ENCODE peak calls at places on chromosomes 12 and 14, in six cellular contexts. One of them, this sample, is unnamed.

GRCh38 chr12:78194448-78194847 is 363.8 kb downstream of the NAV3 start:
- DNase-seq in activated CD4-positive, alpha-beta T cell treated with anti-CD3 and anti-CD28 coated beads, Interleukin-2, amount 50 U/mL, for 1 hour: no peak
- DNase-seq in GM19239: no peak
- DNase-seq in ureter: no peak
- DNase-seq in HFFc6: peak; percentile 88
- DNase-seq in progenitor cell of endocrine pancreas: no peak
- DNase-seq in this sample: no peak

GRCh38 chr12:123115409-123116111 is 35.3 kb downstream of the PITPNM2 start:
- DNase-seq in activated CD4-positive, alpha-beta T cell treated with anti-CD3 and anti-CD28 coated beads, Interleukin-2, amount 50 U/mL, for 1 hour: peak; percentile 20
- DNase-seq in GM19239: no peak
- DNase-seq in ureter: peak; percentile 66
- DNase-seq in HFFc6: peak; percentile 96
- DNase-seq in progenitor cell of endocrine pancreas: no peak
- DNase-seq in this sample: no peak

GRCh38 chr14:50658203-50658602 is 9.9 kb downstream of the SAV1 start:
- DNase-seq in activated CD4-positive, alpha-beta T cell treated with anti-CD3 and anti-CD28 coated beads, Interleukin-2, amount 50 U/mL, for 1 hour: no peak
- DNase-seq in GM19239: no peak
- DNase-seq in ureter: no peak
- DNase-seq in HFFc6: peak; percentile 53
- DNase-seq in progenitor cell of endocrine pancreas: no peak
- DNase-seq in this sample: no peak

GRCh38 chr12:127810026-127810425 is 456.9 kb upstream of the TMEM132C start:
- DNase-seq in activated CD4-positive, alpha-beta T cell treated with anti-CD3 and anti-CD28 coated beads, Interleukin-2, amount 50 U/mL, for 1 hour: no peak
- DNase-seq in GM19239: no peak
- DNase-seq in ureter: no peak
- DNase-seq in HFFc6: peak; percentile 66
- DNase-seq in progenitor cell of endocrine pancreas: no peak
- DNase-seq in this sample: no peak

GRCh38 chr12:51676875-51677274 is 85.8 kb downstream of the SCN8A start:
- DNase-seq in activated CD4-positive, alpha-beta T cell treated with anti-CD3 and anti-CD28 coated beads, Interleukin-2, amount 50 U/mL, for 1 hour: no peak
- DNase-seq in GM19239: no peak
- DNase-seq in ureter: no peak
- DNase-seq in HFFc6: no peak
- DNase-seq in progenitor cell of endocrine pancreas: no peak
- DNase-seq in this sample: no peak

GRCh38 chr14:68444449-68445168 is 348.3 kb downstream of the ZFP36L1 start:
- DNase-seq in activated CD4-positive, alpha-beta T cell treated with anti-CD3 and anti-CD28 coated beads, Interleukin-2, amount 50 U/mL, for 1 hour: no peak
- DNase-seq in GM19239: no peak
- DNase-seq in ureter: no peak
- DNase-seq in HFFc6: no peak
- DNase-seq in progenitor cell of endocrine pancreas: no peak
- DNase-seq in this sample: no peak

GRCh38 chr12:111616177-111616623 is 17.1 kb upstream of the ATXN2 start:
- DNase-seq in activated CD4-positive, alpha-beta T cell treated with anti-CD3 and anti-CD28 coated beads, Interleukin-2, amount 50 U/mL, for 1 hour: no peak
- DNase-seq in GM19239: no peak
- DNase-seq in ureter: no peak
- DNase-seq in HFFc6: no peak
- DNase-seq in progenitor cell of endocrine pancreas: no peak
- DNase-seq in this sample: no peak

GRCh38 chr12:52603314-52603713 is 2.1 kb upstream of the KRT72 start:
- DNase-seq in activated CD4-positive, alpha-beta T cell treated with anti-CD3 and anti-CD28 coated beads, Interleukin-2, amount 50 U/mL, for 1 hour: peak; percentile 32
- DNase-seq in GM19239: no peak
- DNase-seq in ureter: no peak
- DNase-seq in HFFc6: no peak
- DNase-seq in progenitor cell of endocrine pancreas: no peak
- DNase-seq in this sample: no peak

GRCh38 chr12:47102845-47103666 is 23.3 kb upstream of the AMIGO2 start:
- DNase-seq in activated CD4-positive, alpha-beta T cell treated with anti-CD3 and anti-CD28 coated beads, Interleukin-2, amount 50 U/mL, for 1 hour: no peak
- DNase-seq in GM19239: no peak
- DNase-seq in ureter: peak; percentile 66
- DNase-seq in HFFc6: peak; percentile 98
- DNase-seq in progenitor cell of endocrine pancreas: no peak
- DNase-seq in this sample: no peak

GRCh38 chr14:60632777-60633176 is 16.5 kb downstream of the SIX1 start:
- DNase-seq in activated CD4-positive, alpha-beta T cell treated with anti-CD3 and anti-CD28 coated beads, Interleukin-2, amount 50 U/mL, for 1 hour: no peak
- DNase-seq in GM19239: no peak
- DNase-seq in ureter: no peak
- DNase-seq in HFFc6: no peak
- DNase-seq in progenitor cell of endocrine pancreas: no peak
- DNase-seq in this sample: no peak

GRCh38 chr12:87982208-87982607 is 47.0 kb downstream of the C12orf50 start:
- DNase-seq in activated CD4-positive, alpha-beta T cell treated with anti-CD3 and anti-CD28 coated beads, Interleukin-2, amount 50 U/mL, for 1 hour: no peak
- DNase-seq in GM19239: no peak
- DNase-seq in ureter: no peak
- DNase-seq in HFFc6: no peak
- DNase-seq in progenitor cell of endocrine pancreas: no peak
- DNase-seq in this sample: no peak

GRCh38 chr12:124437121-124437520 is 130.3 kb downstream of the NCOR2 start:
- DNase-seq in activated CD4-positive, alpha-beta T cell treated with anti-CD3 and anti-CD28 coated beads, Interleukin-2, amount 50 U/mL, for 1 hour: no peak
- DNase-seq in GM19239: no peak
- DNase-seq in ureter: no peak
- DNase-seq in HFFc6: no peak
- DNase-seq in progenitor cell of endocrine pancreas: no peak
- DNase-seq in this sample: no peak

This sample was measured in HuH-7.5.